ENCODE peak calls at places on chromosomes 3 and 15, in four cellular contexts. T is glutamatergic neuron, V is GM23338, F is Calu3. A is an unnamed sample.

GRCh38 chr3:65596511-65597224 is 442.1 kb downstream of the MAGI1 start:
- DNase-seq in T (peak; percentile 59), V (no peak), F (no peak), A (peak; percentile 52)

GRCh38 chr15:39582286-39582976 is 1.6 kb downstream of the THBS1 start:
- DNase-seq in T (no peak), V (no peak), F (no peak), A (no peak)

GRCh38 chr15:80567721-80568157 is 127.4 kb upstream of the ABHD17C start:
- DNase-seq in T (peak; percentile 32), V (peak; percentile 87), F (peak; percentile 76), A (peak; percentile 49)

GRCh38 chr3:59017617-59017984 is 32.2 kb downstream of the CFAP20DC start:
- DNase-seq in T (no peak), V (no peak), F (peak; percentile 54), A (no peak)

GRCh38 chr15:67828379-67828968 is 3.2 kb downstream of the SKOR1 start:
- DNase-seq in T (no peak), V (peak; percentile 47), F (no peak), A (no peak)

GRCh38 chr15:79310612-79310984 is 314 bp upstream of the TMED3 start:
- DNase-seq in T (no peak), V (peak; percentile 68), F (no peak), A (no peak)

GRCh38 chr3:107956991-107957467 is 133.8 kb downstream of the CD47 start:
- DNase-seq in T (no peak), V (no peak), F (no peak), A (no peak)

GRCh38 chr15:43511012-43511885 is 6.2 kb upstream of the MAP1A start:
- DNase-seq in T (peak; percentile 42), V (peak; percentile 70), F (no peak), A (peak; percentile 16)

GRCh38 chr3:188979236-188979635 is 192.5 kb upstream of the TPRG1 start:
- DNase-seq in T (no peak), V (no peak), F (no peak), A (no peak)

GRCh38 chr15:39684215-39684614 is 98.4 kb downstream of the FSIP1 start:
- DNase-seq in T (no peak), V (no peak), F (no peak), A (no peak)

GRCh38 chr3:4460334-4460733 is 6.7 kb downstream of the SUMF1 start:
- DNase-seq in T (no peak), V (no peak), F (no peak), A (no peak)

GRCh38 chr3:142595951-142596725 is at the start of gene PLS1:
- DNase-seq in T (peak; percentile 86), V (peak; percentile 93), F (peak; percentile 99), A (peak; percentile 93)

GRCh38 chr3:28699283-28699682 is 350.7 kb upstream of the AZI2 start:
- DNase-seq in T (no peak), V (no peak), F (peak; percentile 19), A (no peak)

GRCh38 chr3:57794951-57795350 is 38.8 kb downstream of the SLMAP start:
- DNase-seq in T (no peak), V (no peak), F (no peak), A (no peak)

GRCh38 chr3:126846316-126846715 is 136.6 kb upstream of the PLXNA1 start:
- DNase-seq in T (no peak), V (no peak), F (no peak), A (no peak)

GRCh38 chr15:89801471-89802205 is 13.0 kb downstream of the ANPEP start:
- DNase-seq in T (no peak), V (no peak), F (no peak), A (no peak)

GRCh38 chr3:69628956-69629355 is 110.3 kb upstream of the MITF start:
- DNase-seq in T (no peak), V (no peak), F (no peak), A (no peak)

GRCh38 chr3:45583021-45583851 is 11.3 kb upstream of the LIMD1 start:
- DNase-seq in T (no peak), V (no peak), F (no peak), A (peak; percentile 21)

GRCh38 chr15:68528891-68529290 is 49.9 kb upstream of the CORO2B start:
- DNase-seq in T (no peak), V (no peak), F (no peak), A (no peak)

GRCh38 chr15:54026258-54026657 is 48.0 kb downstream of the UNC13C start:
- DNase-seq in T (no peak), V (no peak), F (no peak), A (no peak)

GRCh38 chr3:128222771-128223386 is 69.6 kb downstream of the EEFSEC start:
- DNase-seq in T (no peak), V (no peak), F (no peak), A (no peak)

GRCh38 chr3:420584-420983 is 224.0 kb downstream of the CHL1 start:
- DNase-seq in T (no peak), V (no peak), F (no peak), A (no peak)

GRCh38 chr3:131655076-131655685 is 152.4 kb upstream of the MRPL3 start:
- DNase-seq in T (no peak), V (no peak), F (no peak), A (no peak)

GRCh38 chr3:131658771-131659170 is 156.0 kb upstream of the MRPL3 start:
- DNase-seq in T (no peak), V (no peak), F (no peak), A (no peak)

DNA sequence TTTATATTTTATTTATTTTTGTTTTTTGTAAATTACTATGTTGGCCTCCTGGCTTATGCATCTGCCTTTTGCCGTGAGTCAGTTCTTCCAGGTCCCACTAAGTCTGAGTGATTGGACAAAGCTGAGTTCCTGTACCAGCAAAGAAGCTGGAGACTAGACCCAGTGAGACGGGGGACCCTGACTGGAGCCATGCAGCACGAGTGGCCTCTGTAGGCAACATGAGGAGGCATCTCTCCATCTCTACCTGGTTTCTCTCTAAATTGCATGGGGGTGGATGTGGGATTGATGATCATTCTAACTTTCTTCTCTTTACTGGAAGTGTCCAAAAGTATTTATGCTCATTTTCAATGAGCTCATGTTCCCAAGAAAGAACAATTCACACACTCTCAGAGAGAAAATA is 155.3 kb upstream of the MRPL3 start:
- DNase-seq in T (no peak), V (no peak), F (no peak), A (no peak)
- TF ChIP-seq CTCF in T (no peak), V (no peak), F (no peak), A (no peak)

DNA sequence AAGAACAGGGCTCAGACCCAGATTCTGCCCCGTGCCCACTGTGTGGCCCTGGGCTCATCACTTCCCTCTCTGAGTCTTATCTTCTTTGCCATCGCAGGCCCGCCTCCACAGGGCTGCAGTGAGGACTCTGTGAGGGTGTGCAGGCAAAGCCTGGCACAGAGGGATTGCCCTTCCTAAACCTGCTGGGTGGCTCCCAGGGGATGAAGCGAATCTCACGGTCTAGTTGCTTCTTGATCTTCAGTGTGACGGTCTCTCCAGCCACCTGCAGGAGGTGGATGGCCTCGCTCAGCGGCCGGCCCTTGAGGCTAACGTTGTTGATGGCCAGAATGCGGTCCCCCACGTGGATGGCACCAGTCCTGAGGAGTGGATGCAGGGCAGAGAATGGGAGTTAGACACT is 32.8 kb downstream of the GRIP2 start:
- DNase-seq in T (no peak), V (no peak), F (no peak), A (no peak)
- TF ChIP-seq CTCF in T (no peak), V (no peak), F (no peak), A (no peak)

DNA sequence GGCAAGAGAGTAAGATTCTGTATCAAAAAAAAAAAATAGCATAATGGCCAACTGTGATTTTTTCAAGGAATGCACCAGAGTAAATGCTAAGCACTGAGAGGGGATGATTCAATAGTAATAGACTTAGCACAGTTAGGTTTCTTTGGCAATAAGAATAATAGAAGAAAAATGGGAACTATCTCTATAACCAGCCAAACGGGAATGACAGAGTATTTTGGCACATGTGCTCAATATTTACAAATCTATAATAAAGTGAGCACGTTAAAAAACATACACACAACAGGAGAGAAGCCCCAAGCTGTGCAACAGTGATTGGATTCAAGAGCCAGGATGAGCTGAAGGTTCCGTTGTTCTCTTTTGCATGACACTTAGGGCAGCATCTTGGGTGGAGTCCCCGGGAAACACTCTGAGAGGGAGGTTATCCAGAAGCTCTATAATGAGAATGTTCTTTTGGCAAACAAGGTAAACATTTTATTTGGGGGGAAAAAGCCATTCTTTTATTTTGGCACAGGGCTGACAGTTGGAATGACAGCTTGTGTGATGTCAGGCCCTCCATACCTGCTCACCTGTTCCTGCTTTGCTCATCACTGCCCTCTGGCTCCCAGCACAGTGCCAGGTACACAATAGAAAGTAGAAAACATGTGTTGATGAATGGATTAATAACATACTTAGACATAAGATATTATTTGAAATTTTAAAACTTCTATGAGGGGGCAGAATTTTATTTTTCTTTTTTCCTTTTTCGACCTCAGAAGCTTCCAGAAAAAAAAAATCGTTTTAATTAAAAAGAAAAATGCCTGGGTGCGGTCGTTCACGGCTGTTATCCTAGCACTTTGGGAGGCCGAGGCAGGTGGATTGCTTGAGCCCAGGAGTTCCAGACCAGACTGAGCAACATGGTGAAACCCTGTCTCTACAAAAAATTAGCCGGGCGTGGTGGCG is 44.0 kb upstream of the MUC4 start:
- DNase-seq in T (no peak), V (no peak), F (peak; percentile 52), A (no peak)
- TF ChIP-seq CTCF in T (no peak), V (peak; percentile 46), F (peak; percentile 32), A (no peak)

GRCh38 chr3:40078590-40078989 is 230.9 kb upstream of the EIF1B start:
- DNase-seq in T (no peak), V (no peak), F (no peak), A (no peak)

GRCh38 chr3:40071683-40072238 is 237.7 kb upstream of the EIF1B start:
- DNase-seq in T (no peak), V (no peak), F (no peak), A (no peak)

GRCh38 chr3:40070816-40071215 is 238.7 kb upstream of the EIF1B start:
- DNase-seq in T (no peak), V (no peak), F (no peak), A (no peak)

GRCh38 chr3:40068647-40069046 is 240.9 kb upstream of the EIF1B start:
- DNase-seq in T (no peak), V (no peak), F (no peak), A (no peak)

DNA sequence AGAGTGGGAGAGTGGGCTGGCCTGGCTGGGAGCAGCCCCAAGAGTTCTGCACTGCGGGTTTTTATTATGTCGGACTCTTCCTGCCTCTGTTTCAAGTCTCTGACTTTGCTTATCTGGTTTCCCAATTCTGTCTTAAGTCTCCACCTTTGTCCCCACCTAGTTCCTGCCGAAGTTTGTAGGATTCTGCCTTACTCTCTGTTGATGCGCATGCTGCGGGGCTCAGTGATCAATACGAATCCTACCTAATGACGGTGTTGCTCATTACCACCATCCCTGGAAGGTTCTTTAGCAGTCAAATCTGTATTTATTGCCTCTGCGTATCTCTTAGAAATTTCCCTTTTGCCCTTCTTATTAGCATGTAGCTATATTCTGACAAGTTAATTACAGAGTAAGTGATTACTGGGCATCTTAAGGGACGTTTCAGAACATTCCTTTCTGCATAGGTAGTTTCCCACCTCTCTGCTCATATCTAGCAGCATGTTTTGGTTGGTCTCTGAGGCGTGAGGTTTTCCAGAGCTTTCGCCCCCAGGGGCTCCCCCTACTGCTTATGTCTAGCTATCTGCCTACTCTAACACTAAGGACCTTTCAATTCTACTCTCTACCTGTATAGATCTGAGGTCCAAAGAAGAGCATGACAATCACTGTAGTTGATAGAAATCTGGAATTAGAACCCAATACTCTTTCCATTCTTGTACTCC is 236.0 kb upstream of the EIF1B start:
- DNase-seq in T (no peak), V (peak; percentile 65), F (no peak), A (no peak)
- TF ChIP-seq CTCF in T (no peak), V (peak; percentile 56), F (peak; percentile 16), A (no peak)

GRCh38 chr3:48556796-48557626 is at the start of gene PFKFB4:
- DNase-seq in T (peak; percentile 99), V (peak; percentile 100), F (peak; percentile 99), A (peak; percentile 97)
- TF ChIP-seq CTCF in T (no peak), V (no peak), F (no peak), A (peak; percentile 26)

A was measured in neural crest cell.